ENCODE peak calls at places on chromosome 6, in four cellular contexts. P, J, I and C are unnamed samples.

GRCh38 chr6:125037826-125038225 is 75.6 kb downstream of the RNF217 start:
- DNase-seq in P (no peak), J (no peak), I (no peak), C (no peak)

GRCh38 chr6:142226731-142227130 is 75.1 kb upstream of the ADGRG6 start:
- DNase-seq in P (no peak), J (no peak), I (no peak), C (no peak)

GRCh38 chr6:132931937-132932336 is 117.6 kb downstream of the RPS12 start:
- DNase-seq in P (no peak), J (no peak), I (no peak), C (no peak)

GRCh38 chr6:14290448-14291388 is 173.1 kb downstream of the CD83 start:
- DNase-seq in P (no peak), J (no peak), I (no peak), C (no peak)

GRCh38 chr6:169451065-169451840 is 197.6 kb upstream of the THBS2 start:
- DNase-seq in P (no peak), J (no peak), I (no peak), C (no peak)

GRCh38 chr6:42162384-42162783 is 10.8 kb upstream of the GUCA1A start:
- DNase-seq in P (no peak), J (no peak), I (no peak), C (no peak)

GRCh38 chr6:7513534-7513933 is 27.9 kb upstream of the DSP start:
- DNase-seq in P (no peak), J (no peak), I (no peak), C (no peak)

GRCh38 chr6:52663120-52663934 is 7.6 kb upstream of the TMEM14A start:
- DNase-seq in P (peak), J (peak), I (peak), C (peak)

GRCh38 chr6:89360415-89360999 is 8.0 kb upstream of the UBE2J1 start:
- DNase-seq in P (no peak), J (no peak), I (no peak), C (no peak)